ENCODE peak calls at places on chromosome 19, in six cellular contexts. F is neural progenitor cell, U is psoas muscle, M is heart left ventricle, W is AG10803, H is transverse colon. P is an unnamed sample.

GRCh38 chr19:51807111-51807701 is 12.2 kb downstream of the FPR3 start:
- DNase-seq in W (peak), M (peak), U (no peak), F (no peak), H (peak), P (peak)

GRCh38 chr19:53311044-53311443 is 22.5 kb upstream of the ZNF845 start:
- DNase-seq in M (no peak), U (no peak), F (peak), W (no peak), H (no peak), P (no peak)

GRCh38 chr19:10730932-10731331 is 13.1 kb downstream of the DNM2 start:
- DNase-seq in M (no peak), W (no peak), F (no peak), H (no peak), U (no peak), P (no peak)

GRCh38 chr19:42683917-42684513 is 56.3 kb downstream of the PSG3 start:
- DNase-seq in H (no peak), W (peak), F (peak), M (no peak), U (no peak), P (peak)

GRCh38 chr19:54431255-54431838 is 16.1 kb downstream of the TTYH1 start:
- DNase-seq in M (no peak), U (peak), F (no peak), W (no peak), H (peak), P (peak)

GRCh38 chr19:42693760-42694350 is 46.4 kb downstream of the PSG3 start:
- DNase-seq in U (no peak), W (peak), M (no peak), F (no peak), H (no peak), P (peak)

GRCh38 chr19:42132030-42132628 is at the start of gene POU2F2:
- DNase-seq in F (peak), W (no peak), H (peak), M (peak), U (peak), P (no peak)

GRCh38 chr19:11964858-11965645 is at the start of gene ZNF763:
- DNase-seq in M (peak), H (peak), U (peak), W (peak), F (peak), P (peak)

GRCh38 chr19:2048104-2048958 is 2.7 kb downstream of the MKNK2 start:
- DNase-seq in M (no peak), F (no peak), W (no peak), H (no peak), U (peak), P (no peak)

GRCh38 chr19:42345191-42345812 is 19.9 kb downstream of the MEGF8 start:
- DNase-seq in W (peak), U (no peak), F (no peak), H (no peak), M (no peak), P (peak)

GRCh38 chr19:4619668-4620294 is 19.5 kb upstream of the TNFAIP8L1 start:
- DNase-seq in W (no peak), H (no peak), F (no peak), U (no peak), M (no peak), P (no peak)

GRCh38 chr19:4624301-4624700 is 15.0 kb upstream of the TNFAIP8L1 start:
- DNase-seq in F (no peak), M (no peak), H (no peak), W (no peak), U (no peak), P (no peak)

GRCh38 chr19:4620675-4621074 is 18.6 kb upstream of the TNFAIP8L1 start:
- DNase-seq in M (no peak), H (no peak), F (no peak), U (no peak), W (no peak), P (no peak)

GRCh38 chr19:4624733-4625362 is 14.5 kb upstream of the TNFAIP8L1 start:
- DNase-seq in M (no peak), F (peak), H (no peak), W (peak), U (no peak), P (no peak)

DNA sequence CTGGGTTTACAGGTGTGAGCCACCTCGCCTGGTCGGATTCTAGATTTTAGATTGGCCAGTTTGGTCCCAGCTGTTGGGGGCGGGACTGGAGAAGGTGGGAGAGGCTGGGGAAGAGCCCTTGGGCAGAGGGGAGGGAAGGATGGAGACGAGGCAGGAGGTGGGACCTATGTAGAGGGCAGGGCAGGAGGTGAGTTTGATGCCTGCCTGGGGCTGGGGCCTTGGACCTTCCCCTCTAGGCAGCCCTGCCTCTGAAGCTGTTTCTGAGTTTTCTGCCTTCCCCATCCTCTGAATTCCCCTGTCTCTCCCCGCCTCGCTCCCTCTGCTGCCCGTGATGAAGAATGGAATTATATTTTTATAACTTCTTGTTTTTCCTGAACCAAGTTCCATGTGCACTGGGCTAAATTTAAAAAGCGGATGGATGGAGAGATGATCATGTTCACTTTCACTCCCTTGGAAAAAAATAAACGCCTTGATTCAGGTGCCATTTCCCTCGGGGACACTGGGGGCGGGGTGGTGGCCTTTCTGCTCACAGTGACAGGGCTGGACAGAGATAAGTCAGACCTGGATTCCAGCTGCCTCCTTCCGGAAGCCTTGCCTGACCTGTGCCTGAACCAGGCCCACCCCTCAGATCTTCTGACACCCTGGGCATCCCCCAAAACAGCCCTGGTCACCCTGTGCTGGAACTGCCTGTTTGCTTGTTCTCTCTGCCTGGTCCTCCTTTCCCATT is 16.5 kb upstream of the TNFAIP8L1 start:
- DNase-seq in F (no peak), W (no peak), U (no peak), M (no peak), H (no peak), P (no peak)
- TF ChIP-seq CTCF in F (peak), W (peak), U (no peak), M (no peak), H (no peak), P (no peak)

DNA sequence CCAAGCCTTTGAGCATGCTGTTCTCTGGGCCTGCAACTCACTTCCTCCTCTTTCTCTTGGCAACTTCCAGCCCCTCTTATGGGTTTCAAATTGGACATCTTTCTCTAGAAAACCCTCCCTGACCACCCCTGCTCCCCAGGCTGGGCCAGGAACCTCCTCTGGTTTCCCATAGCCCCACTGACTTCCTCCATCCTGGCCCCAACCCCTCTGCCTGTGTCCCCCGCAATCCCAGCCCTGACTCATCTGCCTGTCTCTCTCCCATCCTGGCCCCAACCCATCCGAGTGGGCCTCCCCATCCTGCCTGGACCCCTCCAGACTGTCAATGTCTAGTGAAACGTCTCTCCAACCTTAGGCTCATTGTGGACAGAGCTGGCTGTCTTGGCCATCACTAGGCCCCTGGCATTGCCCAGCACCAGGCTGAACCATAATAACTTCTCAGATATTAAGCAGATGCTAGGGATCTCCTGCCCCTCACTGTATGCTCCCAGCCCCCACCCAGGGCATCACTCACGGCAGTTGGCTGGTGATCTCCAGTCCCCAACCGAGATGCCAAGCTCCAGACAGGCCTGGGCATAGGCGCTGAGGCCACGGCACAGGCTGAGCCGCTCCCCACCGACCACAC is 16.8 kb downstream of the FCGBP start:
- DNase-seq in H (no peak), F (no peak), M (no peak), W (no peak), U (no peak), P (no peak)
- H3K4me3 ChIP-seq in H (no peak), F (no peak), M (no peak), W (no peak), U (no peak), P (no peak)

GRCh38 chr19:47275866-47276461 is 1.3 kb downstream of the INAFM1 start:
- DNase-seq in W (peak), H (no peak), U (peak), F (no peak), M (peak), P (peak)

GRCh38 chr19:47284324-47284899 is 9.7 kb downstream of the INAFM1 start:
- DNase-seq in F (peak), H (no peak), W (peak), M (no peak), U (no peak), P (peak)

GRCh38 chr19:47283405-47284059 is 8.8 kb downstream of the INAFM1 start:
- DNase-seq in M (no peak), F (no peak), U (no peak), W (no peak), H (no peak), P (peak)

GRCh38 chr19:47274891-47275865 is 493 bp downstream of the INAFM1 start:
- DNase-seq in F (peak), U (no peak), W (peak), H (peak), M (no peak), P (peak)

GRCh38 chr19:47280183-47280797 is 5.6 kb downstream of the INAFM1 start:
- DNase-seq in H (peak), M (no peak), F (peak), W (peak), U (no peak), P (peak)
- TF ChIP-seq CTCF in H (peak), M (peak), F (peak), W (peak), U (peak), P (peak)

GRCh38 chr19:38735257-38735686 is 9.0 kb downstream of the CAPN12 start:
- DNase-seq in F (peak), W (no peak), M (peak), H (peak), U (peak), P (no peak)
- H3K4me3 ChIP-seq in F (peak), W (no peak), M (no peak), H (no peak), U (no peak), P (no peak)

P was measured in fibroblast of mammary gland.